ENCODE peak calls at places on chromosomes 11 and 22, in five cellular contexts. H, M, K, P and L are unnamed samples.

GRCh38 chr11:93648168-93648567 is 13.3 kb upstream of the CEP295 start:
- DNase-seq in H (peak), M (no peak), K (no peak), P (no peak), L (no peak)

GRCh38 chr11:3086671-3087150 is 29.5 kb upstream of the CARS1 start:
- DNase-seq in H (no peak), M (no peak), K (no peak), P (no peak), L (peak)

GRCh38 chr11:46382644-46383403 is 1.4 kb downstream of the MDK start:
- DNase-seq in H (no peak), M (no peak), K (no peak), P (no peak), L (no peak)

GRCh38 chr11:65539401-65540289 is 14.8 kb downstream of the SCYL1 start:
- DNase-seq in H (no peak), M (no peak), K (no peak), P (no peak), L (peak)

GRCh38 chr11:19617830-19618523 is 94.7 kb upstream of the NAV2 start:
- DNase-seq in H (no peak), M (no peak), K (no peak), P (no peak), L (no peak)

GRCh38 chr11:119375629-119376196 is 5.8 kb downstream of the USP2 start:
- DNase-seq in H (peak), M (no peak), K (no peak), P (no peak), L (no peak)

GRCh38 chr22:27885977-27886842 is 32.8 kb downstream of the PITPNB start:
- DNase-seq in H (peak), M (peak), K (peak), P (peak), L (peak)

GRCh38 chr22:43570531-43571144 is 158.8 kb downstream of the MPPED1 start:
- DNase-seq in H (no peak), M (no peak), K (no peak), P (no peak), L (no peak)

GRCh38 chr11:103395612-103396011 is 286.4 kb downstream of the DYNC2H1 start:
- DNase-seq in H (peak), M (no peak), K (no peak), P (no peak), L (no peak)

GRCh38 chr22:20919718-20920117 is 2.5 kb downstream of the CRKL start:
- DNase-seq in H (peak), M (no peak), K (no peak), P (no peak), L (no peak)

GRCh38 chr22:19971276-19972124 is 29.9 kb upstream of the TXNRD2 start:
- DNase-seq in H (no peak), M (no peak), K (no peak), P (no peak), L (no peak)

GRCh38 chr11:36594316-36594989 is at the start of gene IFTAP:
- DNase-seq in H (peak), M (peak), K (peak), P (peak), L (peak)

GRCh38 chr11:45543808-45544422 is 121.5 kb downstream of the CHST1 start:
- DNase-seq in H (no peak), M (no peak), K (peak), P (no peak), L (no peak)

GRCh38 chr22:22593964-22594656 is 35.0 kb upstream of the PRAME start:
- DNase-seq in H (no peak), M (peak), K (peak), P (peak), L (peak)

GRCh38 chr11:132095230-132096165 is 725.1 kb downstream of the NTM start:
- DNase-seq in H (no peak), M (no peak), K (no peak), P (no peak), L (no peak)

GRCh38 chr11:123569387-123569786 is 85.0 kb downstream of the SCN3B start:
- DNase-seq in H (no peak), M (no peak), K (no peak), P (no peak), L (no peak)

GRCh38 chr11:2129323-2129698 is 9.9 kb downstream of the IGF2 start:
- DNase-seq in H (no peak), M (no peak), K (no peak), P (no peak), L (no peak)

GRCh38 chr11:121563900-121564822 is 111.4 kb upstream of the SORL1-AS1 start:
- DNase-seq in H (peak), M (no peak), K (no peak), P (no peak), L (no peak)

GRCh38 chr22:36862251-36863242 is 1.7 kb downstream of the NCF4 start:
- DNase-seq in H (no peak), M (no peak), K (no peak), P (no peak), L (peak)

GRCh38 chr11:99368579-99368978 is 347.8 kb downstream of the CNTN5 start:
- DNase-seq in H (peak), M (no peak), K (no peak), P (no peak), L (no peak)

GRCh38 chr22:40855960-40856512 is 403 bp downstream of the ST13 start:
- DNase-seq in H (peak), M (peak), K (no peak), P (no peak), L (peak)

GRCh38 chr11:78234006-78234405 is 45.3 kb downstream of the USP35 start:
- DNase-seq in H (no peak), M (no peak), K (no peak), P (no peak), L (no peak)

GRCh38 chr11:120121336-120121735 is 16.6 kb downstream of the TRIM29 start:
- DNase-seq in H (no peak), M (no peak), K (no peak), P (no peak), L (no peak)

GRCh38 chr22:24141586-24141985 is 39.7 kb upstream of the SUSD2 start:
- DNase-seq in H (no peak), M (no peak), K (peak), P (no peak), L (peak)

GRCh38 chr22:49632199-49633009 is 195.3 kb downstream of the BRD1 start:
- DNase-seq in H (peak), M (no peak), K (peak), P (no peak), L (peak)